ENCODE peak calls at places on chromosomes 11 and 22, in five cellular contexts. I is RWPE1; O is stimulated activated naive CD4-positive, alpha-beta T cell treated with Interleukin-2 at 50 U/mL for 16 hours; E is endothelial cell of umbilical vein; Y is Kasumi-1. B is an unnamed sample.

GRCh38 chr11:104926771-104927470 is 28.7 kb upstream of the CASP12 start:
- DNase-seq in O (no peak), E (no peak), I (no peak), Y (no peak), B (no peak)

GRCh38 chr11:15124528-15124927 is 9.8 kb downstream of the INSC start:
- DNase-seq in Y (no peak), E (no peak), I (no peak), O (no peak), B (no peak)

GRCh38 chr22:47337161-47337621 is 574.7 kb downstream of the TBC1D22A start:
- DNase-seq in E (peak; percentile 18), I (peak; percentile 59), Y (no peak), O (no peak), B (peak; percentile 64)

GRCh38 chr11:119361056-119361787 is 14.7 kb upstream of the MFRP start:
- DNase-seq in I (peak; percentile 89), Y (peak; percentile 47), O (peak; percentile 57), E (no peak), B (peak; percentile 73)

GRCh38 chr11:440065-441042 is 1.5 kb downstream of the ANO9 start:
- DNase-seq in I (no peak), O (no peak), E (no peak), Y (no peak), B (no peak)

GRCh38 chr11:34637303-34637702 is 16.4 kb downstream of the EHF start:
- DNase-seq in O (no peak), I (no peak), E (no peak), Y (no peak), B (no peak)

GRCh38 chr22:42720263-42721044 is at the start of gene A4GALT:
- DNase-seq in O (no peak), Y (no peak), I (peak; percentile 13), E (no peak), B (no peak)

GRCh38 chr22:45007247-45007945 is 2.4 kb downstream of the PHF21B start:
- DNase-seq in I (no peak), O (no peak), E (no peak), Y (no peak), B (no peak)

GRCh38 chr11:44740967-44741366 is 14.2 kb downstream of the TSPAN18 start:
- DNase-seq in Y (no peak), E (peak; percentile 23), O (no peak), I (no peak), B (no peak)

GRCh38 chr11:71080239-71081097 is 171.9 kb downstream of the SHANK2 start:
- DNase-seq in Y (peak; percentile 56), I (peak; percentile 57), E (no peak), O (no peak), B (peak; percentile 59)

GRCh38 chr11:10654211-10655150 is 39.1 kb downstream of the IRAG1 start:
- DNase-seq in E (peak; percentile 73), Y (peak; percentile 59), O (no peak), I (peak; percentile 24), B (peak; percentile 33)

B was measured in H54.